ENCODE peak calls at places on chromosome 3, in five cellular contexts. One of them, this sample, is unnamed. For H3K27me3, the result is how much of the 10 kb centered on the place peaks cover.

GRCh38 chr3:63937661-63938651 is 25.8 kb upstream of the SCAANT1 start:
- DNase-seq in body of pancreas: no peak
- DNase-seq in thyroid gland: peak
- DNase-seq in neural progenitor cell: no peak
- DNase-seq in upper lobe of right lung: no peak
- DNase-seq in this sample: peak

GRCh38 chr3:94307588-94307987 is 244.7 kb downstream of the NSUN3 start:
- DNase-seq in neural progenitor cell: no peak
- DNase-seq in upper lobe of right lung: no peak
- DNase-seq in thyroid gland: no peak
- DNase-seq in body of pancreas: no peak
- DNase-seq in this sample: peak

GRCh38 chr3:188390347-188390718 is 236.4 kb downstream of the LPP start:
- DNase-seq in upper lobe of right lung: no peak
- DNase-seq in neural progenitor cell: no peak
- DNase-seq in body of pancreas: no peak
- DNase-seq in thyroid gland: no peak
- DNase-seq in this sample: no peak

GRCh38 chr3:126554560-126555525 is 3.9 kb downstream of the C3orf22 start:
- DNase-seq in body of pancreas: peak
- DNase-seq in neural progenitor cell: no peak
- DNase-seq in thyroid gland: no peak
- DNase-seq in upper lobe of right lung: peak
- DNase-seq in this sample: no peak

GRCh38 chr3:154120903-154121235 is 321 bp upstream of the ARHGEF26 start:
- DNase-seq in upper lobe of right lung: no peak
- DNase-seq in body of pancreas: no peak
- DNase-seq in thyroid gland: no peak
- DNase-seq in neural progenitor cell: no peak
- DNase-seq in this sample: peak

GRCh38 chr3:126555795-126556636 is 2.7 kb downstream of the C3orf22 start:
- DNase-seq in thyroid gland: no peak
- DNase-seq in upper lobe of right lung: peak
- DNase-seq in body of pancreas: no peak
- DNase-seq in neural progenitor cell: no peak
- DNase-seq in this sample: no peak

GRCh38 chr3:151101270-151101954 is 15.9 kb downstream of the MED12L start:
- DNase-seq in neural progenitor cell: no peak
- DNase-seq in upper lobe of right lung: no peak
- DNase-seq in thyroid gland: no peak
- DNase-seq in body of pancreas: no peak
- DNase-seq in this sample: no peak

GRCh38 chr3:42720126-42720525 is 17.5 kb upstream of the HHATL start:
- DNase-seq in body of pancreas: no peak
- DNase-seq in neural progenitor cell: no peak
- DNase-seq in upper lobe of right lung: no peak
- DNase-seq in thyroid gland: no peak
- DNase-seq in this sample: no peak

GRCh38 chr3:179196098-179196497 is 47.9 kb downstream of the PIK3CA start:
- DNase-seq in neural progenitor cell: no peak
- DNase-seq in body of pancreas: no peak
- DNase-seq in upper lobe of right lung: no peak
- DNase-seq in thyroid gland: no peak
- DNase-seq in this sample: no peak

GRCh38 chr3:133376805-133377204 is 23.1 kb upstream of the BFSP2 start:
- DNase-seq in neural progenitor cell: no peak
- DNase-seq in upper lobe of right lung: no peak
- DNase-seq in body of pancreas: no peak
- DNase-seq in thyroid gland: no peak
- DNase-seq in this sample: no peak

GRCh38 chr3:16357191-16357590 is 92.2 kb downstream of the OXNAD1 start:
- DNase-seq in thyroid gland: no peak
- DNase-seq in neural progenitor cell: no peak
- DNase-seq in upper lobe of right lung: no peak
- DNase-seq in body of pancreas: no peak
- DNase-seq in this sample: no peak

GRCh38 chr3:127035672-127036071 is 52.8 kb downstream of the PLXNA1 start:
- DNase-seq in thyroid gland: peak
- DNase-seq in neural progenitor cell: no peak
- DNase-seq in upper lobe of right lung: peak
- DNase-seq in body of pancreas: peak
- DNase-seq in this sample: peak

GRCh38 chr3:196055683-196056270 is 26.1 kb downstream of the TFRC start:
- DNase-seq in body of pancreas: peak
- DNase-seq in neural progenitor cell: no peak
- DNase-seq in thyroid gland: no peak
- DNase-seq in upper lobe of right lung: peak
- DNase-seq in this sample: no peak

GRCh38 chr3:196292281-196292923 is 4.9 kb upstream of the PCYT1A start:
- DNase-seq in body of pancreas: no peak
- DNase-seq in neural progenitor cell: no peak
- DNase-seq in upper lobe of right lung: no peak
- DNase-seq in thyroid gland: no peak
- DNase-seq in this sample: no peak

GRCh38 chr3:15108869-15109268 is 9.9 kb upstream of the RBSN start:
- DNase-seq in body of pancreas: no peak
- DNase-seq in thyroid gland: no peak
- DNase-seq in upper lobe of right lung: no peak
- DNase-seq in neural progenitor cell: no peak
- DNase-seq in this sample: no peak

GRCh38 chr3:13621381-13622221 is 72.7 kb downstream of the FBLN2 start:
- DNase-seq in body of pancreas: no peak
- DNase-seq in upper lobe of right lung: no peak
- DNase-seq in neural progenitor cell: no peak
- DNase-seq in thyroid gland: no peak
- DNase-seq in this sample: no peak

GRCh38 chr3:128329491-128330300 is 137.0 kb downstream of the DNAJB8 start:
- DNase-seq in thyroid gland: no peak
- DNase-seq in upper lobe of right lung: peak
- DNase-seq in body of pancreas: no peak
- DNase-seq in neural progenitor cell: no peak
- DNase-seq in this sample: no peak

GRCh38 chr3:1093216-1093615 is 392 bp downstream of the CNTN6 start:
- DNase-seq in neural progenitor cell: no peak
- DNase-seq in upper lobe of right lung: no peak
- DNase-seq in body of pancreas: no peak
- DNase-seq in thyroid gland: no peak
- DNase-seq in this sample: no peak

GRCh38 chr3:115517457-115518050 is 105.8 kb upstream of the GAP43 start:
- DNase-seq in upper lobe of right lung: no peak
- DNase-seq in body of pancreas: no peak
- DNase-seq in thyroid gland: no peak
- DNase-seq in neural progenitor cell: no peak
- DNase-seq in this sample: no peak

GRCh38 chr3:150059241-150059640 is 88.5 kb upstream of the PFN2 start:
- DNase-seq in neural progenitor cell: no peak
- DNase-seq in body of pancreas: no peak
- DNase-seq in thyroid gland: peak
- DNase-seq in upper lobe of right lung: no peak
- DNase-seq in this sample: peak

GRCh38 chr3:56459719-56460118 is 8.5 kb downstream of the ERC2 start:
- DNase-seq in upper lobe of right lung: no peak
- DNase-seq in body of pancreas: no peak
- DNase-seq in neural progenitor cell: no peak
- DNase-seq in thyroid gland: peak
- DNase-seq in this sample: no peak

GRCh38 chr3:32421991-32422859 is 30.6 kb downstream of the CMTM7 start:
- DNase-seq in neural progenitor cell: no peak
- DNase-seq in thyroid gland: peak
- DNase-seq in body of pancreas: peak
- DNase-seq in upper lobe of right lung: peak
- DNase-seq in this sample: peak

GRCh38 chr3:58748024-58748423 is 81.5 kb upstream of the FAM3D start:
- DNase-seq in upper lobe of right lung: no peak
- DNase-seq in body of pancreas: no peak
- DNase-seq in neural progenitor cell: no peak
- DNase-seq in thyroid gland: no peak
- DNase-seq in this sample: no peak

GRCh38 chr3:132187746-132188145 is 129.5 kb upstream of the ACP3 start:
- DNase-seq in upper lobe of right lung: no peak
- DNase-seq in neural progenitor cell: no peak
- DNase-seq in body of pancreas: no peak
- DNase-seq in thyroid gland: no peak
- DNase-seq in this sample: no peak

GRCh38 chr3:161291191-161291901 is 70.2 kb downstream of the NMD3 start:
- DNase-seq in body of pancreas: peak
- DNase-seq in upper lobe of right lung: no peak
- DNase-seq in thyroid gland: peak
- DNase-seq in neural progenitor cell: no peak
- DNase-seq in this sample: peak

GRCh38 chr3:15513810-15514662 is 7.5 kb downstream of the COLQ start:
- DNase-seq in upper lobe of right lung: no peak
- DNase-seq in thyroid gland: no peak
- DNase-seq in body of pancreas: no peak
- DNase-seq in neural progenitor cell: no peak
- DNase-seq in this sample: no peak

GRCh38 chr3:129984124-129984523 is 9.6 kb downstream of the TRH start:
- DNase-seq in body of pancreas: no peak
- DNase-seq in thyroid gland: no peak
- DNase-seq in neural progenitor cell: peak
- DNase-seq in upper lobe of right lung: no peak
- DNase-seq in this sample: no peak

GRCh38 chr3:713225-713624 is 379.6 kb upstream of the CNTN6 start:
- DNase-seq in body of pancreas: no peak
- DNase-seq in upper lobe of right lung: no peak
- DNase-seq in neural progenitor cell: no peak
- DNase-seq in thyroid gland: no peak
- DNase-seq in this sample: peak

GRCh38 chr3:22121068-22121706 is 370.2 kb upstream of the ZNF385D start:
- DNase-seq in thyroid gland: no peak
- DNase-seq in body of pancreas: no peak
- DNase-seq in upper lobe of right lung: no peak
- DNase-seq in neural progenitor cell: peak
- DNase-seq in this sample: no peak

GRCh38 chr3:146493221-146493620 is 23.9 kb upstream of the PLSCR2 start:
- DNase-seq in body of pancreas: no peak
- DNase-seq in thyroid gland: no peak
- DNase-seq in upper lobe of right lung: no peak
- DNase-seq in neural progenitor cell: no peak
- DNase-seq in this sample: peak

GRCh38 chr3:67094769-67095168 is 96.7 kb downstream of the KBTBD8 start:
- DNase-seq in neural progenitor cell: no peak
- DNase-seq in thyroid gland: no peak
- DNase-seq in body of pancreas: peak
- DNase-seq in upper lobe of right lung: no peak
- DNase-seq in this sample: no peak

GRCh38 chr3:13106308-13106970 is 33.2 kb upstream of the IQSEC1 start:
- DNase-seq in thyroid gland: no peak
- DNase-seq in upper lobe of right lung: peak
- DNase-seq in body of pancreas: no peak
- DNase-seq in neural progenitor cell: no peak
- DNase-seq in this sample: peak

GRCh38 chr3:179603831-179604230 is 607 bp downstream of the MRPL47 start:
- DNase-seq in neural progenitor cell: no peak
- DNase-seq in body of pancreas: no peak
- DNase-seq in thyroid gland: no peak
- DNase-seq in upper lobe of right lung: no peak
- DNase-seq in this sample: no peak

GRCh38 chr3:189830401-189830800 is 199.2 kb downstream of the TP63 start:
- DNase-seq in neural progenitor cell: no peak
- DNase-seq in body of pancreas: no peak
- DNase-seq in thyroid gland: no peak
- DNase-seq in upper lobe of right lung: no peak
- DNase-seq in this sample: no peak

GRCh38 chr3:189822726-189823125 is 191.5 kb downstream of the TP63 start:
- DNase-seq in thyroid gland: no peak
- DNase-seq in body of pancreas: no peak
- DNase-seq in neural progenitor cell: no peak
- DNase-seq in upper lobe of right lung: no peak
- DNase-seq in this sample: no peak

GRCh38 chr3:189826566-189826965 is 195.4 kb downstream of the TP63 start:
- DNase-seq in upper lobe of right lung: no peak
- DNase-seq in neural progenitor cell: no peak
- DNase-seq in thyroid gland: no peak
- DNase-seq in body of pancreas: no peak
- DNase-seq in this sample: no peak

GRCh38 chr3:189824629-189825312 is 193.6 kb downstream of the TP63 start:
- DNase-seq in thyroid gland: no peak
- DNase-seq in upper lobe of right lung: no peak
- DNase-seq in body of pancreas: no peak
- DNase-seq in neural progenitor cell: no peak
- DNase-seq in this sample: peak

DNA sequence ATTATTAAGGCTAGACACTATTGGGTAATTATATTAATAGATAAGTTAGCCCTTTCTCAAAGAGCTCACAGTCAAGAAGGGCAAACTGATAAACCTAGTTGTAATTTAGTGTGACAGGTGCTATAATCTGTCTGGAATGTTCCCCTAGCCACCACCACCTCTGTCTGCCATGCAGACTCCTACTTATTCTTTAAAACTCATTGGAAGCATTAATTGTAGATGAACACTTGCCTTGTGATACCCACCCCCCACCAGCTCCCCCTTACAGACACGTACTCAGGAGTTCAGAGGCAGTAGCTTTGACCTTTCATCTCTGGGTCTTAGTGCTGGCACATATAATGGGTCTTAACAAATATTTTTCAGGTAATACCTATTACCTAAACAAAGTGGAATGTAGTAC is 195.9 kb downstream of the TP63 start:
- DNase-seq in thyroid gland: no peak
- DNase-seq in neural progenitor cell: no peak
- DNase-seq in body of pancreas: no peak
- DNase-seq in upper lobe of right lung: no peak
- DNase-seq in this sample: no peak
- TF ChIP-seq CTCF in thyroid gland: no peak
- TF ChIP-seq CTCF in neural progenitor cell: no peak
- TF ChIP-seq CTCF in body of pancreas: no peak
- TF ChIP-seq CTCF in upper lobe of right lung: no peak
- TF ChIP-seq CTCF in this sample: no peak

DNA sequence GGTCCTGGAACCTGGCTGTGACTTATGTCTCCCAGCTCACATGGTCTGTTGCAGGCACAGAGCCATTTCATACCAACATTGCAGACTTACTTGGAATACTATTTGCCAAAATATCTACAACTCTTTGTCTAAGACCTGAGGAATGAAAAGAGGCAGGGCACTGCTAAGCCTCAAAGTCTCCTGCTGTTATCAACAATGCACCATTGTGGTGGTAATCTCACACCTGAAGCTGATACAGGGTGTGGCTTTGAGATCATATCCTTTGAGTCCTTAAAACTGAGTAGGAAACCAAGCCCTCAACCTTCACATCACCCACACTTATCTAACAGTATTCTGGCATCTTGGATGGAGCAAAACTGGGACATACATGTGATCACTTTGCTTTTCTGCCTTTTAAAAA is 782.0 kb downstream of the EPHA3 start:
- DNase-seq in neural progenitor cell: peak
- DNase-seq in thyroid gland: no peak
- DNase-seq in body of pancreas: no peak
- DNase-seq in upper lobe of right lung: no peak
- DNase-seq in this sample: no peak
- H3K4me3 ChIP-seq in neural progenitor cell: no peak
- H3K4me3 ChIP-seq in thyroid gland: no peak
- H3K4me3 ChIP-seq in body of pancreas: no peak
- H3K4me3 ChIP-seq in upper lobe of right lung: no peak
- H3K4me3 ChIP-seq in this sample: no peak

GRCh38 chr3:170531054-170531453 is 54.8 kb downstream of the SLC7A14 start:
- DNase-seq in body of pancreas: no peak
- DNase-seq in thyroid gland: no peak
- DNase-seq in neural progenitor cell: no peak
- DNase-seq in upper lobe of right lung: no peak
- DNase-seq in this sample: no peak
- H3K27me3 ChIP-seq in body of pancreas: under half
- H3K27me3 ChIP-seq in thyroid gland: under half
- H3K27me3 ChIP-seq in neural progenitor cell: under half
- H3K27me3 ChIP-seq in upper lobe of right lung: under half
- H3K27me3 ChIP-seq in this sample: under half

GRCh38 chr3:193040836-193041672 is 123.4 kb upstream of the MB21D2 start:
- DNase-seq in body of pancreas: peak
- DNase-seq in upper lobe of right lung: no peak
- DNase-seq in neural progenitor cell: peak
- DNase-seq in thyroid gland: no peak
- DNase-seq in this sample: peak
- TF ChIP-seq CTCF in body of pancreas: peak
- TF ChIP-seq CTCF in upper lobe of right lung: peak
- TF ChIP-seq CTCF in neural progenitor cell: peak
- TF ChIP-seq CTCF in thyroid gland: peak
- TF ChIP-seq CTCF in this sample: peak